ENCODE peak calls at places on chromosomes 3 and 15, in five cellular contexts. One of them, this sample, is unnamed.

GRCh38 chr3:55633333-55633732 is 146.2 kb upstream of the WNT5A start:
- DNase-seq in D341Med: no peak
- DNase-seq in right cardiac atrium: no peak
- DNase-seq in brain microvascular endothelial cell: no peak
- DNase-seq in activated CD4-positive, alpha-beta T cell treated with anti-CD3 and anti-CD28 coated beads, Interleukin-2, amount 50 U/mL, for 24 hours: no peak
- DNase-seq in this sample: no peak

GRCh38 chr3:168395551-168395950 is 299.8 kb upstream of the GOLIM4 start:
- DNase-seq in activated CD4-positive, alpha-beta T cell treated with anti-CD3 and anti-CD28 coated beads, Interleukin-2, amount 50 U/mL, for 24 hours: no peak
- DNase-seq in D341Med: peak
- DNase-seq in right cardiac atrium: no peak
- DNase-seq in brain microvascular endothelial cell: peak
- DNase-seq in this sample: no peak

GRCh38 chr3:49929333-49930240 is at the start of gene MON1A:
- DNase-seq in D341Med: peak
- DNase-seq in activated CD4-positive, alpha-beta T cell treated with anti-CD3 and anti-CD28 coated beads, Interleukin-2, amount 50 U/mL, for 24 hours: peak
- DNase-seq in right cardiac atrium: peak
- DNase-seq in brain microvascular endothelial cell: peak
- DNase-seq in this sample: peak

GRCh38 chr3:105764378-105765376 is 104.1 kb downstream of the CBLB start:
- DNase-seq in D341Med: no peak
- DNase-seq in right cardiac atrium: no peak
- DNase-seq in activated CD4-positive, alpha-beta T cell treated with anti-CD3 and anti-CD28 coated beads, Interleukin-2, amount 50 U/mL, for 24 hours: no peak
- DNase-seq in brain microvascular endothelial cell: no peak
- DNase-seq in this sample: no peak

GRCh38 chr3:71495708-71496472 is 87.6 kb downstream of the FOXP1 start:
- DNase-seq in activated CD4-positive, alpha-beta T cell treated with anti-CD3 and anti-CD28 coated beads, Interleukin-2, amount 50 U/mL, for 24 hours: no peak
- DNase-seq in D341Med: no peak
- DNase-seq in brain microvascular endothelial cell: peak
- DNase-seq in right cardiac atrium: no peak
- DNase-seq in this sample: peak

GRCh38 chr15:68681836-68682235 is 103.0 kb downstream of the CORO2B start:
- DNase-seq in activated CD4-positive, alpha-beta T cell treated with anti-CD3 and anti-CD28 coated beads, Interleukin-2, amount 50 U/mL, for 24 hours: no peak
- DNase-seq in brain microvascular endothelial cell: no peak
- DNase-seq in right cardiac atrium: no peak
- DNase-seq in D341Med: no peak
- DNase-seq in this sample: no peak

GRCh38 chr3:25556504-25556903 is 108.2 kb downstream of the TOP2B start:
- DNase-seq in D341Med: no peak
- DNase-seq in activated CD4-positive, alpha-beta T cell treated with anti-CD3 and anti-CD28 coated beads, Interleukin-2, amount 50 U/mL, for 24 hours: no peak
- DNase-seq in brain microvascular endothelial cell: no peak
- DNase-seq in right cardiac atrium: peak
- DNase-seq in this sample: peak

GRCh38 chr15:71079208-71080044 is 35.8 kb upstream of the THSD4 start:
- DNase-seq in activated CD4-positive, alpha-beta T cell treated with anti-CD3 and anti-CD28 coated beads, Interleukin-2, amount 50 U/mL, for 24 hours: no peak
- DNase-seq in D341Med: no peak
- DNase-seq in brain microvascular endothelial cell: peak
- DNase-seq in right cardiac atrium: peak
- DNase-seq in this sample: peak

GRCh38 chr15:100703032-100703578 is 100.7 kb downstream of the ASB7 start:
- DNase-seq in brain microvascular endothelial cell: peak
- DNase-seq in activated CD4-positive, alpha-beta T cell treated with anti-CD3 and anti-CD28 coated beads, Interleukin-2, amount 50 U/mL, for 24 hours: no peak
- DNase-seq in right cardiac atrium: no peak
- DNase-seq in D341Med: no peak
- DNase-seq in this sample: peak